ENCODE peak calls at places on chromosome 4, in seven cellular contexts. One of them, this sample, is unnamed.

GRCh38 chr4:87216469-87216868 is 3.9 kb downstream of the KLHL8 start:
- DNase-seq in SK-N-SH: no peak
- DNase-seq in K562: no peak
- DNase-seq in HCT116: no peak
- DNase-seq in GM12878: no peak
- DNase-seq in H1: no peak
- DNase-seq in HepG2: no peak
- DNase-seq in this sample: no peak

GRCh38 chr4:80486603-80487002 is 151.1 kb downstream of the CFAP299 start:
- DNase-seq in SK-N-SH: no peak
- DNase-seq in K562: no peak
- DNase-seq in HCT116: no peak
- DNase-seq in GM12878: no peak
- DNase-seq in H1: no peak
- DNase-seq in HepG2: no peak
- DNase-seq in this sample: no peak

GRCh38 chr4:75490155-75490554 is 24.0 kb downstream of the RCHY1 start:
- DNase-seq in SK-N-SH: no peak
- DNase-seq in K562: no peak
- DNase-seq in HCT116: no peak
- DNase-seq in GM12878: no peak
- DNase-seq in H1: no peak
- DNase-seq in HepG2: no peak
- DNase-seq in this sample: no peak

GRCh38 chr4:170400346-170400745 is 310.6 kb upstream of the AADAT start:
- DNase-seq in SK-N-SH: no peak
- DNase-seq in K562: no peak
- DNase-seq in HCT116: no peak
- DNase-seq in GM12878: no peak
- DNase-seq in H1: no peak
- DNase-seq in HepG2: no peak
- DNase-seq in this sample: no peak

GRCh38 chr4:137226900-137227299 is 305.4 kb downstream of the PCDH18 start:
- DNase-seq in SK-N-SH: peak
- DNase-seq in K562: no peak
- DNase-seq in HCT116: peak
- DNase-seq in GM12878: no peak
- DNase-seq in H1: no peak
- DNase-seq in HepG2: no peak
- DNase-seq in this sample: no peak

GRCh38 chr4:56821394-56822263 is at the start of gene SPINK2:
- DNase-seq in SK-N-SH: peak
- DNase-seq in K562: peak
- DNase-seq in HCT116: peak
- DNase-seq in GM12878: no peak
- DNase-seq in H1: peak
- DNase-seq in HepG2: no peak
- DNase-seq in this sample: no peak

GRCh38 chr4:76002176-76002575 is 5.1 kb downstream of the CXCL9 start:
- DNase-seq in SK-N-SH: no peak
- DNase-seq in K562: no peak
- DNase-seq in HCT116: no peak
- DNase-seq in GM12878: no peak
- DNase-seq in H1: no peak
- DNase-seq in HepG2: no peak
- DNase-seq in this sample: no peak

GRCh38 chr4:40316782-40317635 is 18.1 kb upstream of the CHRNA9 start:
- DNase-seq in SK-N-SH: peak
- DNase-seq in K562: peak
- DNase-seq in HCT116: peak
- DNase-seq in GM12878: peak
- DNase-seq in H1: peak
- DNase-seq in HepG2: peak
- DNase-seq in this sample: peak

GRCh38 chr4:83267835-83268475 is 16.6 kb downstream of the COQ2 start:
- DNase-seq in SK-N-SH: no peak
- DNase-seq in K562: no peak
- DNase-seq in HCT116: no peak
- DNase-seq in GM12878: no peak
- DNase-seq in H1: no peak
- DNase-seq in HepG2: no peak
- DNase-seq in this sample: no peak

GRCh38 chr4:14169460-14169859 is 541.9 kb upstream of the BOD1L1 start:
- DNase-seq in SK-N-SH: no peak
- DNase-seq in K562: no peak
- DNase-seq in HCT116: no peak
- DNase-seq in GM12878: no peak
- DNase-seq in H1: no peak
- DNase-seq in HepG2: no peak
- DNase-seq in this sample: no peak

GRCh38 chr4:41290486-41290885 is 33.8 kb downstream of the UCHL1 start:
- DNase-seq in SK-N-SH: no peak
- DNase-seq in K562: no peak
- DNase-seq in HCT116: no peak
- DNase-seq in GM12878: no peak
- DNase-seq in H1: no peak
- DNase-seq in HepG2: no peak
- DNase-seq in this sample: no peak

GRCh38 chr4:156888762-156889161 is 82.8 kb downstream of the PDGFC start:
- DNase-seq in SK-N-SH: no peak
- DNase-seq in K562: no peak
- DNase-seq in HCT116: no peak
- DNase-seq in GM12878: no peak
- DNase-seq in H1: no peak
- DNase-seq in HepG2: no peak
- DNase-seq in this sample: no peak
- TF ChIP-seq SIN3A in SK-N-SH: no peak
- TF ChIP-seq SIN3A in K562: no peak
- TF ChIP-seq SIN3A in HCT116: no peak
- TF ChIP-seq SIN3A in GM12878: no peak
- TF ChIP-seq SIN3A in H1: no peak
- TF ChIP-seq SIN3A in HepG2: no peak
- TF ChIP-seq SIN3A in this sample: no peak

DNA sequence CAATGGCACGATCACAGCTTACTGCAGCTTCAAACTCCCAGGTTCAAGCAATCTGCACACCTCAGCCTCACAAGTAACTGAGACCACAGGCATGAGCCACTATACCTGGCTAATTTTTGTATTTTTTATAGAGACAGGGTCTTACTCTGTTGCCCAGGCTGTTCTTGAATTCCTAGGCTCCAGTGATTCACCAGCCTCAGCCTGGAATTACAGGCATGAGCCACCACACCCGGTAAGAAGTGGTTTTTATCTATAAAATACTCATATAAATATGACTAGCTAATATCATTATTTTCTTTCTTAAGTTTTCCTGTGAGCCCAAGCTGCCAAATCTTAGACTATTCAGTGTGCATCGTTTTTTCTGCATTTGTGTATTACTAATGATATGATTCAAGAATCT is 4.4 kb downstream of the SCFD2 start:
- DNase-seq in SK-N-SH: no peak
- DNase-seq in K562: no peak
- DNase-seq in HCT116: no peak
- DNase-seq in GM12878: no peak
- DNase-seq in H1: no peak
- DNase-seq in HepG2: no peak
- DNase-seq in this sample: no peak
- TF ChIP-seq SIN3A in SK-N-SH: no peak
- TF ChIP-seq SIN3A in K562: no peak
- TF ChIP-seq SIN3A in HCT116: no peak
- TF ChIP-seq SIN3A in GM12878: no peak
- TF ChIP-seq SIN3A in H1: no peak
- TF ChIP-seq SIN3A in HepG2: no peak
- TF ChIP-seq SIN3A in this sample: no peak

GRCh38 chr4:18957721-18958120 is 936.2 kb upstream of the LCORL start:
- DNase-seq in SK-N-SH: no peak
- DNase-seq in K562: no peak
- DNase-seq in HCT116: no peak
- DNase-seq in GM12878: no peak
- DNase-seq in H1: no peak
- DNase-seq in HepG2: no peak
- DNase-seq in this sample: no peak

GRCh38 chr4:18953613-18954012 is 932.1 kb upstream of the LCORL start:
- DNase-seq in SK-N-SH: no peak
- DNase-seq in K562: no peak
- DNase-seq in HCT116: no peak
- DNase-seq in GM12878: no peak
- DNase-seq in H1: no peak
- DNase-seq in HepG2: no peak
- DNase-seq in this sample: no peak

DNA sequence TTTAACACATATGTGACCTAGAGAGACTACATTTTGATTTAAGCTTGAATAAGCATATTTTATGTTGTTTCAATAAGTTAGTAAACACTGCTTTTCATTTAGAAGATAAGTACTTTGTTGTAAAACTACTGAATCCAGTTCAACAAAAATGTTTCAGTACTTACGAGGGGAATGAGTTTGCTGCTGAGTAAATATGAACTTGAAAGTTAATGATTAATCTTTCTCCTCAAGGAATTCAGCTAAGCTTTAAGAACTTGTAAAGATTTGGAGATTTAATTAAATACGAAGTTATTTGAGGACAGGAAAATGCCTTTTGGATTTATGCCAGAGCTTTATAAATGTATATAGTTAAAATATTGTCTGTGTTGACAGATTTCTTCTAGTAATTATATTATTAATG is 933.0 kb upstream of the LCORL start:
- DNase-seq in SK-N-SH: no peak
- DNase-seq in K562: no peak
- DNase-seq in HCT116: no peak
- DNase-seq in GM12878: no peak
- DNase-seq in H1: no peak
- DNase-seq in HepG2: no peak
- DNase-seq in this sample: no peak
- TF ChIP-seq SIN3A in SK-N-SH: no peak
- TF ChIP-seq SIN3A in K562: no peak
- TF ChIP-seq SIN3A in HCT116: no peak
- TF ChIP-seq SIN3A in GM12878: no peak
- TF ChIP-seq SIN3A in H1: no peak
- TF ChIP-seq SIN3A in HepG2: no peak
- TF ChIP-seq SIN3A in this sample: no peak

GRCh38 chr4:52094746-52095145 is 43.6 kb downstream of the SPATA18 start:
- DNase-seq in SK-N-SH: no peak
- DNase-seq in K562: no peak
- DNase-seq in HCT116: no peak
- DNase-seq in GM12878: no peak
- DNase-seq in H1: no peak
- DNase-seq in HepG2: no peak
- DNase-seq in this sample: no peak

GRCh38 chr4:52096048-52096447 is 44.9 kb downstream of the SPATA18 start:
- DNase-seq in SK-N-SH: no peak
- DNase-seq in K562: no peak
- DNase-seq in HCT116: no peak
- DNase-seq in GM12878: no peak
- DNase-seq in H1: no peak
- DNase-seq in HepG2: no peak
- DNase-seq in this sample: no peak

GRCh38 chr4:52095374-52095773 is 44.3 kb downstream of the SPATA18 start:
- DNase-seq in SK-N-SH: no peak
- DNase-seq in K562: no peak
- DNase-seq in HCT116: no peak
- DNase-seq in GM12878: no peak
- DNase-seq in H1: no peak
- DNase-seq in HepG2: no peak
- DNase-seq in this sample: no peak

GRCh38 chr4:52100062-52100461 is 49.0 kb downstream of the SPATA18 start:
- DNase-seq in SK-N-SH: no peak
- DNase-seq in K562: no peak
- DNase-seq in HCT116: no peak
- DNase-seq in GM12878: no peak
- DNase-seq in H1: no peak
- DNase-seq in HepG2: no peak
- DNase-seq in this sample: no peak

DNA sequence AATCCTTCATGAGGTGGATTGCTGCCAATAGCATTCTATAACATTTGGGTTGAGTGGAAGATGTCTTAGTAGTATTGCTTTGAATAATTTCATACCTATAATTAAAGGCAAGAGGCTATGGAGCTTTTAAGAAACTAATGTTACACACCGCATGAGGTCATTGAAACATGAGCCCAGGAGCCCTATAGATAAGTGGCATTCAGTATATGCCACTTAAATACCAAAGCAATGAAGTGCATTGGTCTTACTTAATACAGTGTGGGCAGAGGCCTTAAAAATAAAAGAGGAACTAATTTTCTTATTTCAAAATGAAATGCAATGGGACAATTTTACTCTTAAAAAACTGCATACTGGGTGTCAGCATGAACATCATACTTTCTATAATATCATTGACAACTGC is 47.5 kb downstream of the SPATA18 start:
- DNase-seq in SK-N-SH: no peak
- DNase-seq in K562: no peak
- DNase-seq in HCT116: no peak
- DNase-seq in GM12878: no peak
- DNase-seq in H1: no peak
- DNase-seq in HepG2: no peak
- DNase-seq in this sample: no peak
- TF ChIP-seq SIN3A in SK-N-SH: no peak
- TF ChIP-seq SIN3A in K562: no peak
- TF ChIP-seq SIN3A in HCT116: no peak
- TF ChIP-seq SIN3A in GM12878: no peak
- TF ChIP-seq SIN3A in H1: no peak
- TF ChIP-seq SIN3A in HepG2: no peak
- TF ChIP-seq SIN3A in this sample: no peak

GRCh38 chr4:55458611-55459010 is 62.9 kb downstream of the TMEM165 start:
- DNase-seq in SK-N-SH: no peak
- DNase-seq in K562: no peak
- DNase-seq in HCT116: no peak
- DNase-seq in GM12878: no peak
- DNase-seq in H1: no peak
- DNase-seq in HepG2: no peak
- DNase-seq in this sample: no peak
- TF ChIP-seq SIN3A in SK-N-SH: no peak
- TF ChIP-seq SIN3A in K562: no peak
- TF ChIP-seq SIN3A in HCT116: no peak
- TF ChIP-seq SIN3A in GM12878: no peak
- TF ChIP-seq SIN3A in H1: no peak
- TF ChIP-seq SIN3A in HepG2: no peak
- TF ChIP-seq SIN3A in this sample: no peak

GRCh38 chr4:180060159-180060889 is 2182.9 kb upstream of the TENM3 start:
- DNase-seq in SK-N-SH: peak
- DNase-seq in K562: no peak
- DNase-seq in HCT116: no peak
- DNase-seq in GM12878: no peak
- DNase-seq in H1: no peak
- DNase-seq in HepG2: no peak
- DNase-seq in this sample: no peak
- TF ChIP-seq SIN3A in SK-N-SH: no peak
- TF ChIP-seq SIN3A in K562: no peak
- TF ChIP-seq SIN3A in HCT116: no peak
- TF ChIP-seq SIN3A in GM12878: no peak
- TF ChIP-seq SIN3A in H1: no peak
- TF ChIP-seq SIN3A in HepG2: no peak
- TF ChIP-seq SIN3A in this sample: no peak